ENCODE peak calls at places on chromosome 19, in five cellular contexts. W is CD4-positive, alpha-beta T cell; Y is HFF-Myc; N is heart right ventricle; B is endothelial cell. P is an unnamed sample.

GRCh38 chr19:58581227-58582141 is 8.3 kb upstream of the MZF1 start:
- DNase-seq in W (peak), Y (peak), N (peak), B (peak), P (peak)

GRCh38 chr19:50293263-50294004 is 35.7 kb downstream of the KCNC3 start:
- DNase-seq in W (no peak), Y (no peak), N (no peak), B (no peak), P (no peak)

GRCh38 chr19:13588953-13589833 is 82.9 kb upstream of the CACNA1A start:
- DNase-seq in W (peak), Y (no peak), N (peak), B (peak), P (peak)

GRCh38 chr19:11578342-11579142 is 1.1 kb upstream of the ACP5 start:
- DNase-seq in W (peak), Y (no peak), N (peak), B (peak), P (peak)

GRCh38 chr19:31269425-31270127 is 79.7 kb downstream of the TSHZ3 start:
- DNase-seq in W (no peak), Y (no peak), N (no peak), B (no peak), P (no peak)

GRCh38 chr19:33064778-33065550 is at the start of gene RHPN2:
- DNase-seq in W (no peak), Y (no peak), N (peak), B (peak), P (peak)

GRCh38 chr19:11295665-11296245 is at the start of gene TSPAN16:
- DNase-seq in W (no peak), Y (no peak), N (no peak), B (no peak), P (no peak)

GRCh38 chr19:11421607-11422098 is 2.5 kb upstream of the RGL3 start:
- DNase-seq in W (no peak), Y (no peak), N (peak), B (peak), P (peak)

GRCh38 chr19:12166596-12166995 is 3.7 kb downstream of the ZNF136 start:
- DNase-seq in W (no peak), Y (no peak), N (no peak), B (no peak), P (no peak)

GRCh38 chr19:51024924-51025323 is 1.5 kb downstream of the KLK11 start:
- DNase-seq in W (no peak), Y (no peak), N (no peak), B (no peak), P (no peak)

GRCh38 chr19:44904426-44904994 is 1.1 kb upstream of the APOE start:
- DNase-seq in W (no peak), Y (no peak), N (no peak), B (no peak), P (no peak)

GRCh38 chr19:13277104-13277809 is 127.0 kb downstream of the IER2 start:
- DNase-seq in W (peak), Y (peak), N (peak), B (peak), P (peak)

GRCh38 chr19:44776402-44777096 is 1.1 kb upstream of the CBLC start:
- DNase-seq in W (no peak), Y (no peak), N (no peak), B (no peak), P (no peak)

GRCh38 chr19:13089139-13089856 is 13.4 kb downstream of the LYL1 start:
- DNase-seq in W (no peak), Y (no peak), N (no peak), B (no peak), P (peak)

GRCh38 chr19:28242317-28242927 is 970.5 kb downstream of the UQCRFS1 start:
- DNase-seq in W (no peak), Y (peak), N (peak), B (peak), P (no peak)

GRCh38 chr19:46016426-46017094 is 6.3 kb downstream of the PGLYRP1 start:
- DNase-seq in W (peak), Y (no peak), N (peak), B (peak), P (peak)

GRCh38 chr19:5824791-5825577 is 14.5 kb downstream of the FUT6 start:
- DNase-seq in W (no peak), Y (no peak), N (no peak), B (no peak), P (no peak)

GRCh38 chr19:5820785-5821184 is 15.9 kb downstream of the NRTN start:
- DNase-seq in W (no peak), Y (no peak), N (no peak), B (no peak), P (no peak)

GRCh38 chr19:5822181-5822844 is 17.2 kb downstream of the FUT6 start:
- DNase-seq in W (no peak), Y (no peak), N (no peak), B (no peak), P (no peak)

GRCh38 chr19:5821521-5822180 is 16.8 kb downstream of the NRTN start:
- DNase-seq in W (no peak), Y (no peak), N (no peak), B (no peak), P (no peak)

DNA sequence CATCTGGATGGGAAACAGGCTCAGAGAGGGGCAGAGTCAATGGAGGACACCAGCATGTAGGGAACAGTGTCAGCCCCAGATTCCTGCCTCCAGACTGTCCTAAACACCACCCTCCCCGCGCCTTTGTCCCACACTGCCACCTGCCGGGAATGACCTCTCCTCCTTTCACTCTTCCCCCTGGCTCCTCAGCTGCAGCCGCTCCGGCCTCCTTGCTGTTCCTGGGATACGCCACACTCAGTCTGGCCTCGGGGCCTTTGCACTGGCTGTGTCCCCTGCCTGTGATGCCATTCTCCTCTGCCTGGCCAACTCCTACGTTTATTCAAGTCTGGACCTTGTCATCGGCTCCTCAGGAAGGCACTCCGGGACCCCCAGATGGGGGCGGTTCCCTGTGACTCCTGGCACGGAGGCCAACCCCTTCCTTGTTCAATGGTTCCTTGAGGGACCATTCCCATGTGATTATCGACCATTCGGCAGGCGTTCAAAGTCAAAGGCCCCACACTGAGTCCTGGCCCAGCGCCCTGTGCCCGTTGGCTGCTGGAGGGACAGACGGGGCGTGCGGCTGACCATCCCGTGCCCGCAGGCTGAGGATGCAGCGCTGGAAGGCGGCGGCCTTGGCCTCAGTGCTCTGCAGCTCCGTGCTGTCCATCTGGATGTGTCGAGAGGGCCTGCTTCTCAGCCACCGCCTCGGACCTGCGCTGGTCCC is 15.8 kb downstream of the FUT6 start:
- DNase-seq in W (no peak), Y (no peak), N (no peak), B (no peak), P (no peak)
- TF ChIP-seq CTCF in W (no peak), Y (peak), N (no peak), B (no peak), P (no peak)

GRCh38 chr19:36054733-36055686 is at the start of gene WDR62:
- DNase-seq in W (peak), Y (no peak), N (peak), B (peak), P (peak)
- TF ChIP-seq CTCF in W (peak), Y (no peak), N (no peak), B (no peak), P (peak)

DNA sequence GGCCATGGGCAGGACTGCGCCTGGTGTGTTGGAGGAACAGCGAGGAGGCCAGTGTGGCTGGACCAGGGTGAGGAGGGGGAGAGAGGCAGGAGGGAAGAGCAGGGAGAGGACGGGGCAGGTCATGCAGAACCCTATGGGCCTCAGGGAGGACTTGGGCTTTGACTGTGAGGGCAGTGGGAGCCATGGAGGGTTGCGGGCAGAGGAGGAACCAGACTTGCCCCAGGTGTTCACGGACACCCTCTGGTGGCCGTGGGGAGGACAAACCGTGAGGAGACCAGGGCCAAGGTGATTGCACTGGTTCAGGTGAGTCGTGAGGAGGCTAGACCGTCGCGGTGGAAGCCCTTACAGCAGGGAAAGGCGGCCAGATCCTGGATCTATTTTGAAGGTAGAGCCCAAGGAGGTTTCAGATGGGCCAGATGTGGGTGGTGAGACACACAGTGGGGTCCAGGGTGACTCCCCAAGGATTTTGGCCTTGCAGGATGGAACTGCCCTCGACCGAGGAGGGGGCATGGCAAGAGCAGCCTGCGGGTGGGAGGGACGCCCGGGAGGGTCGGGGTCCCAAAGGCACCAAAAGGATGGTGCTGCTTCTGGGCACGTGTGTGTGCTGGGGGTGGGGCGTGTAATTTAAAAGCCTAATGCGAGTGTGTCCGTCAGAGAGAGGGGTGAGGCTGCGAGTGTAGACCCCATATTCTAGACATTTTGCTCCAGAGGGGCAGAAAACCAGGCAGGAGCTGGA is 2.7 kb upstream of the REXO1 start:
- DNase-seq in W (no peak), Y (no peak), N (no peak), B (no peak), P (no peak)
- TF ChIP-seq CTCF in W (no peak), Y (peak), N (no peak), B (no peak), P (peak)

DNA sequence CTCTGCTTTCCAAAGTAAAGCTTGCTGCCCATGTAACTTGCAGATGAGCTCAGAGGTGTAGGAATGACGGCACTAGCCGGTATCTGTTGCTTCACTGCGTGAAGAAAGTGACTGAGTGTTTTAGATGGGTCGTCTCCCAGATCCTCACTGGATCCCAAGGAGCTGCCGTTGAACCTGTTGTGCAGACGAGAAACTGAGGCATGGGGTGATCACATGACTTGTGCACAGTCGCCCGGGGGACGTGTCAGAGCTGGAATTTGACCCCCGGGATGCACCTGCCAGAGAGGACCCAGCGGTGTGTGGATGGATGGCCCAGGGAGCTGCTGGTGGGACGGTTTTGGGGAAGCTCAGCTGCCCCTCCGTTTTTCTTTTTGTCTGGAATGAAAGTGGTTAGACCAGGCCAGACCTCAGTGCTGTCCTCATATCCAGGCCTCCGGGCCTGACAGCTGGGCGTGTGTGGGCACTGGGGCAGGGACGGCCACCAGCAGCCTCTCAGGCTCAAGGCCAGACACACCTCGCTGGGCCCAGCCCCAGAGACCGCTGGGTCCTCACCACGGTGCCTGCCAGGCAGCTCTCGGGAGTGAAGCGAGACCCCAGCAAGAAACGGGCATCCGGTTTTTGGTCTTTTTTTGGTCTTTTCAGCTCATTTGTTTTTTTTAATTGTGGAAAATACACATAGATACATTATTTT is 12.5 kb downstream of the ARID3A start:
- DNase-seq in W (no peak), Y (no peak), N (no peak), B (no peak), P (no peak)
- TF ChIP-seq CTCF in W (no peak), Y (no peak), N (no peak), B (no peak), P (no peak)

DNA sequence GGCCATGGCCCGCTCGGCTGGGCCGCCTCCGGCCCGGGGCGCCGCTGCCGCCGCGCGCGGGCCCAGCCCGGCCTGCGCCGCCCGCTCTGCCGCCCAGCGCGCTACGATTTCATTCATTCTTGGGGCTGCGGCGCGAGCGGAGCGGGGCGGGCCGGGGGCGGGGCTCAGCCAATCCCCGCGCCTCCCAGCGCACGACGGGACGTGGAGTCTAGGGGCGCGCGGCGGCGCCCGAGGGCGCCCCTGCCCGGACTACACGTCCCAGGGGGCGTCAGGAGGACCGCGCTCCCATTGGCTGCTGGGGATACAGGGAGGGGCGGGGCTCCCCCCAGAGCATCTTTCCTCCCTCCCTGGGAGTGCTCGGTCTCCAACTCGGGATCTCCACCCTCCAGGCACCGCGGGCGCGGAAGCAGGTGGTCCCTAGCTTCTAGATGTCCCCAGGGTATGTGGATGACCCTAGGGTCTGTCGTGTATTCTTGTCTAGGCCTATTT is 5.6 kb upstream of the DPF1 start:
- DNase-seq in W (peak), Y (no peak), N (peak), B (peak), P (peak)
- TF ChIP-seq CTCF in W (no peak), Y (no peak), N (no peak), B (no peak), P (no peak)

DNA sequence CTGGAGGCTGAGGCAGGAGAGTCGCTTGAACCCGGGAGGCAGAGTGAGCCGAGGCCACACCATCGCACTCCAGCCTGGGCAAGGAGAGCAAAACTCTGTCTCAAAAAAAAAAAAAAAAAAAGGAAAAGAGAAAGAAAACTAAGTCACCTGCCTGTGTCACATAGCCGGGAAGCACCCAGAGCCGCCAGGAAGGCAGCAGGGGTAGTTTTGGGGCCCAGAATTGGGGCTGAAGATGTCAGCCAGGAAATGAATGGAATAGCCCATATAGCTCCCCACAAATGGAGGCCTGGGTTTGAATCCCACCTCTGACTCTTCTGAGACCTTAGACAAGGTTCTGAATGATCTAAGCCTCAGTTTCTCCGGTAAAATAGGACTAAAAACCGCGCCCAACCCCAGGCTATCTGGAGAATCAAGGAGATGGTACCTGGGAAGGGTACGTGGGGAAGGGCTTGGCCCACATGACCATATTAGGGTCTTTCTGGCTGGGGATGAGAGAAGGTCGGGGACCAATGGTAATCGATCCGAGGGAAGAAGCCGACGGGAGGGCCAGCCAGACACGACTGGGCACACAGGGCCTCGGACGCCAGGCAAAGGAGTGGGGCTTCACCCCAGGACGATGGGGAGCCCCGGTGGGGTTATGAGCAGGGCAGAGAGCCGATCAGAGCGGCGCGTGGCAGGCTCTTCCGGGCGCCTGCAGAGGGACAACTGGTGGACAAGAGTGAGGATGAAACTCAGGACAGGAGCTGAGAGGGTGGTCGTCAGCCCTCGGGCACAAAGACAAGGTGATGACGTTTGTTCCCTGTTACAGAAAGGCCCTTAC is 14.4 kb downstream of the CCDC124 start:
- DNase-seq in W (no peak), Y (no peak), N (no peak), B (no peak), P (no peak)
- TF ChIP-seq CTCF in W (no peak), Y (no peak), N (no peak), B (no peak), P (no peak)

DNA sequence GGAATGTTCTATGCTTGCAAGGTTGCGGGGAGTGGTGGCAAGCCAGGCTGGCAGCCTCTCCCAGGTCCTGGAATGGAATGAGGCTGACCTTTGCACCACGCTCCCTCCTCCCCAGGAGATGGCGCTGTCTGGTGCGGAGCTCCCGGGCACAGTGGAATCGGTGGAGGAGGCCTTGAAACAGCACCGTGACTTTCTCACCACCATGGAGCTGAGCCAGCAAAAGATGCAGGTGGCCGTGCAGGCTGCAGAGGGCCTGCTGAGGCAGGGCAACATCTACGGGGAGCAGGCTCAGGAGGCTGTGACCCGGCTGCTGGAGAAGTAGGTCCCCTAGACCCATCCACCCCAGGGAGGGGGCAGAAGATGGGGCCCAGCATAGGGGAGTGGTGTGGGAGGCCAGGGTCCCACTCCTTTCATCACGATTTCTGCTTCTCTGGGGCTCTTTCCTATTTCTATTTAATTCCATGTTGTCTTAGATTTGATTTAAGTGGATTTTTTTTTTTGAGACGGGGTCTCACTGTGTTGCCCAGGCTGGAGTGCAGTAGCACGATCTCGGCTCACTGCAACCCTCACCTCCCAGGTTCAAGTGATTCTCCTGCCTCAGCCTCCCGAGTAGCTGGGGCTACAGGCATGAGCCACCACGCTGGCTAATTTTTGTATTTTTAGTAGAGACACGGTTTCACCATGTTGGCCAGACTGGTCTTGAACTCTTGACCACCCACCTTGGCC is 53.2 kb upstream of the SHKBP1 start:
- DNase-seq in W (no peak), Y (no peak), N (peak), B (peak), P (peak)
- TF ChIP-seq CTCF in W (no peak), Y (peak), N (peak), B (peak), P (no peak)

P was measured in B cell.